ENCODE peak calls at places on chromosome 4, in nine cellular contexts. E is tibial nerve; P is CD8-positive, alpha-beta memory T cell; S is CD8-positive, alpha-beta T cell; W is breast epithelium; U is heart right ventricle; H is mammary epithelial cell; I is GM23248; Q is NT2/D1. G is an unnamed sample.
A peak's percentile ranks its signal among the peaks of the same experiment; 100 is the strongest.

GRCh38 chr4:150673793-150674192 is 91.8 kb downstream of the MAB21L2 start:
- DNase-seq in E (no peak), P (no peak), S (no peak), W (no peak), U (no peak), H (no peak), I (no peak), Q (no peak), G (no peak)

GRCh38 chr4:166197166-166197565 is 324.1 kb downstream of the TLL1 start:
- DNase-seq in E (no peak), P (no peak), S (no peak), W (no peak), U (no peak), H (peak; percentile 63), I (no peak), Q (no peak), G (peak; percentile 86)

GRCh38 chr4:55312491-55313101 is 33.4 kb upstream of the SRD5A3 start:
- DNase-seq in E (no peak), P (no peak), S (peak; percentile 29), W (no peak), U (no peak), H (peak; percentile 25), I (peak; percentile 79), Q (peak; percentile 27), G (peak; percentile 20)

GRCh38 chr4:11470709-11471441 is 42.2 kb upstream of the HS3ST1 start:
- DNase-seq in E (no peak), P (no peak), S (no peak), W (peak; percentile 47), U (no peak), H (peak; percentile 91), I (no peak), Q (no peak), G (peak; percentile 80)

GRCh38 chr4:86043755-86044592 is 315.9 kb downstream of the MAPK10 start:
- DNase-seq in E (no peak), P (no peak), S (no peak), W (no peak), U (no peak), H (peak; percentile 29), I (peak; percentile 73), Q (no peak), G (no peak)

GRCh38 chr4:89616382-89616781 is 220.6 kb downstream of the SNCA start:
- DNase-seq in E (no peak), P (no peak), S (no peak), W (no peak), U (no peak), H (no peak), I (no peak), Q (no peak), G (no peak)

GRCh38 chr4:76658231-76659102 is 223.4 kb downstream of the SHROOM3 start:
- DNase-seq in E (no peak), P (no peak), S (no peak), W (no peak), U (no peak), H (peak; percentile 62), I (peak; percentile 81), Q (no peak), G (peak; percentile 73)

GRCh38 chr4:31088600-31089230 is 368.5 kb downstream of the PCDH7 start:
- DNase-seq in E (no peak), P (no peak), S (no peak), W (no peak), U (no peak), H (no peak), I (no peak), Q (no peak), G (peak; percentile 21)

GRCh38 chr4:48187813-48188212 is 53.8 kb upstream of the TXK start:
- DNase-seq in E (no peak), P (no peak), S (no peak), W (no peak), U (no peak), H (no peak), I (no peak), Q (no peak), G (no peak)

GRCh38 chr4:137609693-137610450 is 77.6 kb upstream of the PCDH18 start:
- DNase-seq in E (no peak), P (no peak), S (no peak), W (no peak), U (no peak), H (no peak), I (peak; percentile 54), Q (no peak), G (no peak)

GRCh38 chr4:80036949-80037348 is 36.1 kb downstream of the ANTXR2 start:
- DNase-seq in E (no peak), P (no peak), S (no peak), W (no peak), U (no peak), H (no peak), I (peak; percentile 64), Q (no peak), G (no peak)

GRCh38 chr4:119087121-119087520 is 48.5 kb upstream of the MYOZ2 start:
- DNase-seq in E (no peak), P (no peak), S (no peak), W (no peak), U (no peak), H (no peak), I (peak; percentile 51), Q (no peak), G (no peak)

GRCh38 chr4:173924561-173924960 is 358.9 kb downstream of the FBXO8 start:
- DNase-seq in E (no peak), P (no peak), S (no peak), W (no peak), U (no peak), H (no peak), I (no peak), Q (no peak), G (no peak)

GRCh38 chr4:157271166-157271869 is 50.8 kb downstream of the GRIA2 start:
- DNase-seq in E (no peak), P (no peak), S (no peak), W (no peak), U (no peak), H (peak; percentile 84), I (no peak), Q (no peak), G (peak; percentile 63)

GRCh38 chr4:149914521-149915115 is 99.0 kb upstream of the IQCM start:
- DNase-seq in E (no peak), P (no peak), S (no peak), W (no peak), U (no peak), H (peak; percentile 13), I (peak; percentile 73), Q (peak; percentile 36), G (peak; percentile 28)

GRCh38 chr4:169158860-169159259 is 111.9 kb downstream of the SH3RF1 start:
- DNase-seq in E (no peak), P (no peak), S (no peak), W (no peak), U (no peak), H (no peak), I (no peak), Q (no peak), G (no peak)
- H3K4me1 ChIP-seq in E (peaks cover 11% of the 10 kb centered on the region), P (no peaks in the 10 kb centered on the region), S (no peaks in the 10 kb centered on the region), W (no peaks in the 10 kb centered on the region), U (peaks cover 12% of the 10 kb centered on the region), H (peaks cover 23% of the 10 kb centered on the region), I (peaks cover 61% of the 10 kb centered on the region), Q (no peaks in the 10 kb centered on the region), G (peaks cover 31% of the 10 kb centered on the region)

DNA sequence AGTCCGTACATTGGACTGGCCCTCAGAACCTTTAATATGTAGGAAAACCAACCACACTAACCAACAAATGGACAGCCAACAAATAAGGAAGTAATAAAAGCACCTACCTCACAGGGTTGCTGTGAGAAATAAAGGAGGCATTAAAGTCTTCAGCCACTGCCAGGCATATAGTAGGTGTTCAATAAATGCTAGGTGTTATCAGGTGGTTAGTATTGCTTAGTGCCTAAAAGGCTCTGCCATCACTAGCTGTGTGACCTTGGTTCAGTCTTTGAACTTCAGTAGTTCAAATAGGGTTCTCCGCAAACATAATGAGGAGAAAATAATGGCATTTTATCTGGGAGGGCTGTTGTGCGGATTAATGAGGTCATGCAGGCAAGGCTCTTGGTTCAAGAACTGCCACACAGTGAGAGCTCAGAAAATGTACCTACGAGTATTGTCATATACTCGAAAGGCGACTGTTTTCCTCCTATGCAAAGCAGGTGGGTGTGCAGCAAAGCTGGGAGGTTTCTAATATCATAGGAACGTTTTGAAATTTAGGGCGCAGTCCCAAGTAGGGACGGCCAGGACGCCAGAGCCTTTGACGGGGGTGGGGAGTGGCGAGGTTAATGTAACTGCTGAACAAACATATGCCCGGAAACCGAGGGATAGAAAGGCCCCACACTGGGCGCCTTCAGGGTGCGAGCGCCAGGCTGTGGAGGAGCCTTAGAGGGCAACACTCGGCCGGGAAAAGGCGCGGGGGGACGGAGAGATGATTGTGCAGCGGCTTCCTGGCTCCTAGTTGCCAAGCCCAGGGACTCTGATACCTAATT is 7.0 kb upstream of the GSX2 start:
- DNase-seq in E (no peak), P (no peak), S (no peak), W (no peak), U (no peak), H (no peak), I (no peak), Q (no peak), G (no peak)
- H3K27me3 ChIP-seq in E (no peaks in the 10 kb centered on the region), P (peaks cover 56% of the 10 kb centered on the region), S (peaks cover 26% of the 10 kb centered on the region), W (peaks cover 2% of the 10 kb centered on the region), U (peaks cover 74% of the 10 kb centered on the region), H (no peaks in the 10 kb centered on the region), I (no peaks in the 10 kb centered on the region), Q (peaks cover 84% of the 10 kb centered on the region), G (peaks cover 62% of the 10 kb centered on the region)

DNA sequence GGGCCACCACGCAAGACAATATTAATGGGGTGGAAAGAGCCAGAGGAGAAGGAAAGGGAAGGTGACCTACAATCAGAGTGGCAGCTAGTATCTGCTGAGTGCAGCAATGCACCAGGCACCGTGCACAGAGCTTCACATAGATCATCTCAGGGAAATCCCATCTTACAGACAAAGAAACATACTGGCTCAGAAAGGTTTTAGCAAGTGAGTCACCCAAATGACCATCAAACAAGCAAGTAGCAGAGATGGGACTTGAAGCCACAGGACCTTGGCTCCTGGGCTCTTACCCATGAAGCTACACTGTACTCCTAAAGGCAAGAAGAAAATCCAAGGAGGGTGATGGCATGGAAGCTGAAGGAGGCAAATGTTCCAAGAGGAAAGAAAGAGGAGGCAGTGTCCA is 6.8 kb downstream of the ANXA5 start:
- DNase-seq in E (no peak), P (no peak), S (no peak), W (no peak), U (no peak), H (peak; percentile 77), I (peak; percentile 74), Q (no peak), G (peak; percentile 68)
- H3K4me1 ChIP-seq in E (peaks cover 44% of the 10 kb centered on the region), P (no peaks in the 10 kb centered on the region), S (no peaks in the 10 kb centered on the region), W (no peaks in the 10 kb centered on the region), U (peaks cover 76% of the 10 kb centered on the region), H (peaks cover 63% of the 10 kb centered on the region), I (peaks cover 60% of the 10 kb centered on the region), Q (no peaks in the 10 kb centered on the region), G (peaks cover 48% of the 10 kb centered on the region)

GRCh38 chr4:54225671-54226398 is 3.3 kb upstream of the PDGFRA start:
- DNase-seq in E (no peak), P (no peak), S (no peak), W (no peak), U (peak; percentile 29), H (no peak), I (peak; percentile 75), Q (no peak), G (no peak)

GRCh38 chr4:54228064-54228527 is 997 bp upstream of the PDGFRA start:
- DNase-seq in E (peak; percentile 68), P (no peak), S (no peak), W (peak; percentile 59), U (peak; percentile 79), H (peak; percentile 65), I (peak; percentile 91), Q (peak; percentile 50), G (peak; percentile 71)

GRCh38 chr4:54224960-54225670 is 4.0 kb upstream of the PDGFRA start:
- DNase-seq in E (no peak), P (no peak), S (no peak), W (no peak), U (no peak), H (no peak), I (no peak), Q (no peak), G (no peak)

GRCh38 chr4:54227261-54228063 is 1.6 kb upstream of the PDGFRA start:
- DNase-seq in E (no peak), P (no peak), S (no peak), W (no peak), U (peak; percentile 14), H (peak; percentile 67), I (peak; percentile 81), Q (no peak), G (no peak)

GRCh38 chr4:54226399-54227260 is 2.5 kb upstream of the PDGFRA start:
- DNase-seq in E (peak; percentile 66), P (no peak), S (no peak), W (peak; percentile 38), U (peak; percentile 70), H (no peak), I (peak; percentile 83), Q (no peak), G (no peak)
- H3K27me3 ChIP-seq in E (no peaks in the 10 kb centered on the region), P (peaks cover 60% of the 10 kb centered on the region), S (peaks cover 43% of the 10 kb centered on the region), W (no peaks in the 10 kb centered on the region), U (peaks cover 91% of the 10 kb centered on the region), H (peaks cover 17% of the 10 kb centered on the region), I (no peaks in the 10 kb centered on the region), Q (peaks cover 95% of the 10 kb centered on the region), G (peaks cover 78% of the 10 kb centered on the region)

G was measured in foreskin keratinocyte.